ENCODE peak calls at places on chromosomes 4 and X, in eight cellular contexts. T is lung microvascular endothelial cell, L is RPMI7951, V is T1000, N is anterior cingulate cortex, M is EL, H is SJSA1, S is NCI-H2081. A is an unnamed sample.

GRCh38 chr4:5809216-5809776 is 83.6 kb downstream of the CRMP1 start:
- DNase-seq in V (no peak), L (no peak), T (no peak), M (no peak), S (no peak), N (no peak), H (no peak), A (no peak)

GRCh38 chr4:74157116-74157742 is 689 bp upstream of the MTHFD2L start:
- DNase-seq in M (peak), S (no peak), H (no peak), T (peak), V (no peak), L (peak), N (no peak), A (no peak)

GRCh38 chrX:17606211-17606610 is 131.1 kb upstream of the SCML1 start:
- DNase-seq in T (no peak), V (no peak), L (no peak), S (no peak), N (no peak), H (no peak), M (no peak), A (no peak)

GRCh38 chr4:128810331-128810870 is 901 bp downstream of the JADE1 start:
- DNase-seq in T (peak), M (no peak), H (no peak), V (no peak), L (no peak), N (no peak), S (peak), A (peak)

GRCh38 chr4:55312491-55313101 is 33.4 kb upstream of the SRD5A3 start:
- DNase-seq in M (peak), S (peak), H (peak), T (peak), N (no peak), L (peak), V (no peak), A (peak)

GRCh38 chr4:85837334-85837733 is 362.4 kb downstream of the ARHGAP24 start:
- DNase-seq in L (no peak), S (no peak), H (no peak), N (no peak), T (no peak), V (no peak), M (no peak), A (no peak)

GRCh38 chrX:134183665-134184064 is 53.3 kb upstream of the CCDC160 start:
- DNase-seq in S (no peak), H (no peak), T (no peak), V (no peak), L (no peak), N (no peak), M (no peak), A (no peak)

GRCh38 chr4:52751349-52751911 is at the start of gene ERVMER34-1:
- DNase-seq in V (peak), T (peak), L (peak), S (no peak), M (peak), N (no peak), H (no peak), A (no peak)

GRCh38 chr4:7032591-7032990 is 10.6 kb upstream of the TADA2B start:
- DNase-seq in T (no peak), S (no peak), N (no peak), L (no peak), V (no peak), M (no peak), H (no peak), A (no peak)

GRCh38 chr4:125016892-125017299 is 297.9 kb upstream of the FAT4 start:
- DNase-seq in M (no peak), H (no peak), V (no peak), T (peak), L (no peak), N (no peak), S (peak), A (no peak)